ENCODE peak calls at places on chromosome 16, in four cellular contexts. N is psoas muscle; C is effector CD4-positive, alpha-beta T cell; E is SK-N-DZ. X is an unnamed sample.

GRCh38 chr16:50863673-50864144 is 121.8 kb downstream of the CYLD start:
- DNase-seq in N (no peak), C (no peak), E (no peak), X (no peak)

GRCh38 chr16:84367297-84367680 is 1.0 kb upstream of the ATP2C2 start:
- DNase-seq in N (no peak), C (no peak), E (no peak), X (no peak)

GRCh38 chr16:2056681-2057407 is 9.1 kb downstream of the TSC2 start:
- DNase-seq in N (no peak), C (no peak), E (no peak), X (no peak)

GRCh38 chr16:70345840-70346239 is 863 bp upstream of the DDX19A start:
- DNase-seq in N (no peak), C (no peak), E (no peak), X (no peak)

GRCh38 chr16:15604460-15605390 is 38.2 kb downstream of the MARF1 start:
- DNase-seq in N (no peak), C (no peak), E (no peak), X (no peak)

GRCh38 chr16:31219154-31219741 is 2.3 kb upstream of the PYDC1 start:
- DNase-seq in N (no peak), C (no peak), E (no peak), X (no peak)

GRCh38 chr16:70644763-70645597 is 1.4 kb upstream of the IL34 start:
- DNase-seq in N (no peak), C (no peak), E (no peak), X (no peak)

GRCh38 chr16:80682435-80683070 is 121.8 kb downstream of the CDYL2 start:
- DNase-seq in N (no peak), C (no peak), E (no peak), X (no peak)

GRCh38 chr16:12203780-12204351 is 227.3 kb downstream of the SNX29 start:
- DNase-seq in N (no peak), C (no peak), E (no peak), X (no peak)

GRCh38 chr16:86033016-86033474 is 134.1 kb downstream of the IRF8 start:
- DNase-seq in N (no peak), C (no peak), E (no peak), X (no peak)

GRCh38 chr16:88072571-88073001 is 121.4 kb downstream of the BANP start:
- DNase-seq in N (no peak), C (no peak), E (no peak), X (peak)

GRCh38 chr16:79505344-79505743 is 95.2 kb downstream of the MAF start:
- DNase-seq in N (peak), C (no peak), E (no peak), X (peak)

GRCh38 chr16:69310479-69311114 is 553 bp upstream of the VPS4A start:
- DNase-seq in N (no peak), C (no peak), E (no peak), X (no peak)

GRCh38 chr16:66639091-66639885 is 34.8 kb downstream of the CMTM3 start:
- DNase-seq in N (no peak), C (no peak), E (no peak), X (no peak)

GRCh38 chr16:85583491-85584181 is 29.5 kb upstream of the GSE1 start:
- DNase-seq in N (no peak), C (no peak), E (no peak), X (no peak)

GRCh38 chr16:85670840-85671239 is 17.9 kb downstream of the GINS2 start:
- DNase-seq in N (no peak), C (no peak), E (no peak), X (peak)

GRCh38 chr16:87395181-87395842 is 3.2 kb downstream of the MAP1LC3B start:
- DNase-seq in N (no peak), C (no peak), E (no peak), X (no peak)

X was measured in Right ventricle myocardium superior.